ENCODE peak calls at places on chromosomes 1 and 21, in ten cellular contexts. S, V, P, Q, O, B, E, I, N and Z are unnamed samples.

GRCh38 chr21:33801424-33802405 is 113.9 kb downstream of the ATP5PO start:
- DNase-seq in S (no peak), V (no peak), P (peak; percentile 81), Q (peak; percentile 44), O (no peak), B (no peak), E (no peak), I (no peak), N (no peak), Z (no peak)

GRCh38 chr1:151472852-151473731 is 13.8 kb upstream of the POGZ start:
- DNase-seq in S (no peak), V (peak; percentile 12), P (no peak), Q (no peak), O (peak; percentile 41), B (peak; percentile 42), E (peak; percentile 53), I (peak; percentile 6), N (peak; percentile 79), Z (peak; percentile 26)

GRCh38 chr1:206829282-206829681 is 36.1 kb upstream of the IL20 start:
- DNase-seq in S (no peak), V (no peak), P (no peak), Q (no peak), O (no peak), B (no peak), E (no peak), I (peak; percentile 11), N (no peak), Z (no peak)

GRCh38 chr1:48227165-48228013 is 4.9 kb downstream of the SLC5A9 start:
- DNase-seq in S (no peak), V (no peak), P (no peak), Q (no peak), O (no peak), B (no peak), E (no peak), I (no peak), N (no peak), Z (no peak)

GRCh38 chr1:72915581-72915980 is 633.2 kb upstream of the NEGR1 start:
- DNase-seq in S (no peak), V (no peak), P (no peak), Q (no peak), O (no peak), B (no peak), E (no peak), I (no peak), N (no peak), Z (no peak)

GRCh38 chr1:51920130-51920529 is 41.6 kb upstream of the NRDC start:
- DNase-seq in S (no peak), V (no peak), P (no peak), Q (no peak), O (no peak), B (no peak), E (no peak), I (no peak), N (no peak), Z (no peak)

GRCh38 chr1:177426533-177426932 is 255.8 kb downstream of the BRINP2 start:
- DNase-seq in S (no peak), V (no peak), P (no peak), Q (no peak), O (no peak), B (no peak), E (no peak), I (no peak), N (no peak), Z (no peak)

GRCh38 chr1:214548988-214549387 is 2.4 kb downstream of the PTPN14 start:
- DNase-seq in S (no peak), V (no peak), P (peak; percentile 69), Q (no peak), O (peak; percentile 74), B (no peak), E (no peak), I (no peak), N (no peak), Z (no peak)

GRCh38 chr1:150210086-150210485 is 25.8 kb downstream of the ANP32E start:
- DNase-seq in S (no peak), V (no peak), P (no peak), Q (no peak), O (no peak), B (no peak), E (no peak), I (no peak), N (no peak), Z (no peak)

GRCh38 chr1:14567056-14567455 is 31.4 kb upstream of the KAZN start:
- DNase-seq in S (no peak), V (no peak), P (no peak), Q (peak; percentile 8), O (no peak), B (no peak), E (no peak), I (no peak), N (no peak), Z (no peak)

GRCh38 chr1:100360790-100361232 is 8.5 kb downstream of the CDC14A start:
- DNase-seq in S (no peak), V (no peak), P (peak; percentile 12), Q (no peak), O (peak; percentile 37), B (no peak), E (no peak), I (no peak), N (no peak), Z (no peak)

GRCh38 chr1:66848193-66848592 is 47.1 kb upstream of the INSL5 start:
- DNase-seq in S (no peak), V (no peak), P (no peak), Q (no peak), O (no peak), B (no peak), E (no peak), I (no peak), N (no peak), Z (no peak)

GRCh38 chr1:36178479-36179219 is 22.7 kb downstream of the MAP7D1 start:
- DNase-seq in S (no peak), V (no peak), P (no peak), Q (no peak), O (peak; percentile 56), B (no peak), E (no peak), I (no peak), N (peak; percentile 86), Z (no peak)

GRCh38 chr1:99496067-99496466 is 149.8 kb upstream of the PALMD start:
- DNase-seq in S (no peak), V (no peak), P (no peak), Q (no peak), O (no peak), B (no peak), E (no peak), I (no peak), N (no peak), Z (no peak)

GRCh38 chr1:29249170-29249691 is 12.9 kb downstream of the PTPRU start:
- DNase-seq in S (no peak), V (no peak), P (no peak), Q (no peak), O (no peak), B (no peak), E (no peak), I (no peak), N (no peak), Z (no peak)

GRCh38 chr1:3003941-3004270 is 17.4 kb upstream of the ACTRT2 start:
- DNase-seq in S (no peak), V (no peak), P (no peak), Q (no peak), O (no peak), B (peak; percentile 22), E (peak; percentile 29), I (no peak), N (no peak), Z (no peak)

GRCh38 chr1:170313306-170313705 is 167.5 kb downstream of the NTMT2 start:
- DNase-seq in S (no peak), V (no peak), P (no peak), Q (no peak), O (no peak), B (no peak), E (no peak), I (no peak), N (no peak), Z (no peak)

GRCh38 chr1:2050482-2050792 is 226 bp downstream of the PRKCZ start:
- DNase-seq in S (no peak), V (no peak), P (no peak), Q (no peak), O (no peak), B (no peak), E (no peak), I (no peak), N (no peak), Z (no peak)

GRCh38 chr21:22393324-22393723 is 1395.1 kb downstream of the NCAM2 start:
- DNase-seq in S (no peak), V (no peak), P (no peak), Q (no peak), O (no peak), B (no peak), E (no peak), I (no peak), N (no peak), Z (no peak)

GRCh38 chr1:8137406-8138244 is 111.5 kb upstream of the ERRFI1 start:
- DNase-seq in S (no peak), V (no peak), P (peak; percentile 96), Q (peak; percentile 58), O (peak; percentile 47), B (no peak), E (peak; percentile 75), I (no peak), N (no peak), Z (no peak)

GRCh38 chr1:62076286-62076685 is 118.4 kb upstream of the L1TD1 start:
- DNase-seq in S (no peak), V (no peak), P (peak; percentile 44), Q (peak; percentile 71), O (no peak), B (no peak), E (no peak), I (no peak), N (no peak), Z (no peak)

GRCh38 chr1:84165566-84165965 is 21.5 kb downstream of the PRKACB start:
- DNase-seq in S (no peak), V (no peak), P (no peak), Q (no peak), O (no peak), B (no peak), E (no peak), I (no peak), N (no peak), Z (no peak)

GRCh38 chr1:162213281-162213909 is 143.9 kb downstream of the NOS1AP start:
- DNase-seq in S (no peak), V (no peak), P (no peak), Q (no peak), O (peak; percentile 51), B (peak; percentile 38), E (peak; percentile 85), I (no peak), N (peak; percentile 73), Z (no peak)

GRCh38 chr1:14571810-14572767 is 26.4 kb upstream of the KAZN start:
- DNase-seq in S (no peak), V (peak; percentile 10), P (no peak), Q (no peak), O (no peak), B (peak; percentile 48), E (no peak), I (no peak), N (no peak), Z (no peak)

GRCh38 chr1:239987103-239987745 is 104.5 kb upstream of the FMN2 start:
- DNase-seq in S (no peak), V (peak; percentile 11), P (peak; percentile 37), Q (peak; percentile 15), O (peak; percentile 25), B (peak; percentile 50), E (no peak), I (no peak), N (no peak), Z (no peak)

GRCh38 chr21:34907783-34908423 is 141.2 kb downstream of the RUNX1 start:
- DNase-seq in S (no peak), V (no peak), P (no peak), Q (no peak), O (no peak), B (no peak), E (no peak), I (no peak), N (no peak), Z (no peak)

GRCh38 chr1:229887043-229887822 is 179.8 kb upstream of the GALNT2 start:
- DNase-seq in S (no peak), V (no peak), P (peak; percentile 71), Q (no peak), O (peak; percentile 48), B (no peak), E (no peak), I (no peak), N (no peak), Z (no peak)

GRCh38 chr1:91844862-91845528 is 41.0 kb downstream of the TGFBR3 start:
- DNase-seq in S (no peak), V (no peak), P (peak; percentile 98), Q (no peak), O (no peak), B (no peak), E (peak; percentile 52), I (no peak), N (no peak), Z (no peak)